ENCODE peak calls at places on chromosomes 6 and 20, in four cellular contexts. N, T, H and K are unnamed samples.

GRCh38 chr20:10469599-10469998 is 34.5 kb downstream of the SLX4IP start:
- DNase-seq in N (peak; percentile 22), T (peak; percentile 61), H (peak; percentile 42), K (peak; percentile 68)

GRCh38 chr6:5315883-5316282 is 54.6 kb downstream of the FARS2 start:
- DNase-seq in N (no peak), T (no peak), H (no peak), K (no peak)

GRCh38 chr6:92708270-92708669 is 711.1 kb downstream of the EPHA7 start:
- DNase-seq in N (no peak), T (no peak), H (no peak), K (no peak)

GRCh38 chr6:116611020-116611419 is 5.3 kb upstream of the RSPH4A start:
- DNase-seq in N (no peak), T (no peak), H (no peak), K (no peak)

GRCh38 chr6:33886673-33887144 is 82.9 kb upstream of the MLN start:
- DNase-seq in N (no peak), T (no peak), H (peak; percentile 83), K (peak; percentile 67)

GRCh38 chr20:10940941-10941340 is 267.1 kb upstream of the JAG1 start:
- DNase-seq in N (no peak), T (no peak), H (no peak), K (no peak)

GRCh38 chr6:44738652-44739141 is 351.2 kb downstream of the CDC5L start:
- DNase-seq in N (no peak), T (peak; percentile 24), H (peak; percentile 34), K (no peak)

GRCh38 chr6:125922322-125922860 is 34.2 kb upstream of the HINT3 start:
- DNase-seq in N (no peak), T (no peak), H (no peak), K (no peak)

GRCh38 chr20:41072099-41072798 is 43.6 kb downstream of the TOP1 start:
- DNase-seq in N (no peak), T (peak; percentile 22), H (peak; percentile 33), K (no peak)

GRCh38 chr6:7846971-7847818 is 63.4 kb downstream of the TXNDC5 start:
- DNase-seq in N (no peak), T (no peak), H (no peak), K (no peak)

GRCh38 chr6:38648629-38649028 is 8.9 kb upstream of the BTBD9 start:
- DNase-seq in N (no peak), T (no peak), H (no peak), K (no peak)

GRCh38 chr6:139839506-139840156 is 465.2 kb upstream of the CITED2 start:
- DNase-seq in N (no peak), T (peak; percentile 62), H (no peak), K (no peak)

GRCh38 chr6:167111597-167111996 is 11.3 kb upstream of the CCR6 start:
- DNase-seq in N (no peak), T (no peak), H (no peak), K (no peak)
- H3K4me3 ChIP-seq in N (peak overlapping the region; percentile 5), T (no peak overlapping the region), H (no peak overlapping the region), K (no peak overlapping the region)

DNA sequence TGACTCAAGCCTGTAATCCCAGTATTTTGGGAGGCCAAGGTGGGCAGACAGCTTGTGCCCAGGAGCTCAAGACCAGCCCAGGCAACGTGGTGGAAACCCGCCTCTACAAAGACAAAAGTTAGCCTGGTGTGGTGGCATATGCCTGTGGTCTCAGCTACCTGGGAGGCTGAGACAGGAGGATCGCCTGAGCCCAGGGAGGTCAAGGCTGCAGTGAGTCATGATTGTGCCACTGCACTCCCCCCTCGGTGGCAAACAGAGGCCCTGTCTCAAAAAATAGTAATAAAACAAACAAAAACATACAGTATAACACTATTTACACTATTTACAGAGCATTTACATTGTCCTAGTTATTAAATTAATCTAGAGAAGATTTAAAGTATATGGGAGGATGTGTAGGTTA is 56.0 kb upstream of the PIM1 start:
- DNase-seq in N (no peak), T (no peak), H (no peak), K (no peak)
- TF ChIP-seq CTCF in N (no peak), T (no peak), H (no peak), K (no peak)

GRCh38 chr6:13009031-13009430 is 292.5 kb downstream of the PHACTR1 start:
- DNase-seq in N (no peak), T (no peak), H (no peak), K (no peak)

GRCh38 chr6:13005994-13006393 is 289.4 kb downstream of the PHACTR1 start:
- DNase-seq in N (no peak), T (no peak), H (no peak), K (no peak)

GRCh38 chr6:13007744-13008143 is 291.2 kb downstream of the PHACTR1 start:
- DNase-seq in N (no peak), T (no peak), H (no peak), K (no peak)

GRCh38 chr6:13004610-13005009 is 288.0 kb downstream of the PHACTR1 start:
- DNase-seq in N (no peak), T (no peak), H (no peak), K (no peak)

GRCh38 chr6:13006578-13007300 is 290.2 kb downstream of the PHACTR1 start:
- DNase-seq in N (no peak), T (no peak), H (no peak), K (no peak)
- TF ChIP-seq POLR2A in N (no peak), T (no peak), H (no peak), K (no peak)

GRCh38 chr6:41783106-41783780 is 2.7 kb downstream of the PRICKLE4 start:
- DNase-seq in N (no peak), T (no peak), H (no peak), K (no peak)
- H3K4me3 ChIP-seq in N (no peak overlapping the region), T (no peak overlapping the region), H (no peak overlapping the region), K (no peak overlapping the region)